ENCODE peak calls at places on chromosomes 1 and 21, in four cellular contexts. L is GM23338, B is H1, N is SK-N-SH. R is an unnamed sample.

GRCh38 chr21:44929242-44929798 is 8.6 kb upstream of the ITGB2 start:
- DNase-seq in N (no peak), B (no peak), L (no peak), R (no peak)

GRCh38 chr1:230005040-230005439 is 62.0 kb upstream of the GALNT2 start:
- DNase-seq in B (no peak), N (no peak), L (no peak), R (no peak)

GRCh38 chr1:205396972-205397616 is 24.8 kb downstream of the LEMD1 start:
- DNase-seq in N (peak; percentile 75), L (peak; percentile 92), B (no peak), R (no peak)

GRCh38 chr1:184223216-184223615 is 163.6 kb upstream of the C1orf21 start:
- DNase-seq in L (peak; percentile 70), B (peak; percentile 31), N (no peak), R (no peak)

GRCh38 chr1:98388431-98388830 is 273.1 kb upstream of the SNX7 start:
- DNase-seq in L (no peak), N (no peak), B (no peak), R (no peak)

GRCh38 chr1:107358611-107359342 is 217.9 kb downstream of the NTNG1 start:
- DNase-seq in L (no peak), N (no peak), B (no peak), R (no peak)

GRCh38 chr1:147496044-147496443 is 45.3 kb upstream of the BCL9 start:
- DNase-seq in B (no peak), N (no peak), L (no peak), R (no peak)

GRCh38 chr1:12038356-12039140 is 19.2 kb downstream of the MIIP start:
- DNase-seq in B (no peak), L (no peak), N (no peak), R (no peak)

GRCh38 chr1:63865561-63865960 is 91.7 kb downstream of the ROR1 start:
- DNase-seq in N (no peak), B (no peak), L (no peak), R (no peak)

GRCh38 chr1:119964673-119965363 is 68.5 kb upstream of the ADAM30 start:
- DNase-seq in B (no peak), L (no peak), N (no peak), R (no peak)

GRCh38 chr1:248243204-248243603 is 12.0 kb downstream of the OR2M4 start:
- DNase-seq in N (peak; percentile 32), B (no peak), L (peak; percentile 61), R (no peak)

GRCh38 chr1:159444507-159444906 is 5.0 kb downstream of the OR10J1 start:
- DNase-seq in B (no peak), L (no peak), N (no peak), R (no peak)

GRCh38 chr1:147168626-147169058 is 3.6 kb downstream of the PRKAB2 start:
- DNase-seq in B (no peak), L (no peak), N (no peak), R (no peak)

GRCh38 chr1:32247983-32248889 is 1.2 kb downstream of the FAM167B start:
- DNase-seq in B (peak; percentile 83), N (peak; percentile 91), L (peak; percentile 95), R (peak; percentile 69)

GRCh38 chr1:228120351-228121091 is 11.4 kb upstream of the MRPL55 start:
- DNase-seq in B (no peak), N (no peak), L (no peak), R (no peak)

GRCh38 chr1:115669886-115670285 is 28.1 kb downstream of the VANGL1 start:
- DNase-seq in B (no peak), N (no peak), L (no peak), R (no peak)

GRCh38 chr1:65176571-65176970 is 28.6 kb downstream of the AK4 start:
- DNase-seq in L (no peak), B (no peak), N (no peak), R (no peak)

GRCh38 chr1:68028566-68028965 is 21.9 kb downstream of the DIRAS3 start:
- DNase-seq in B (no peak), L (no peak), N (no peak), R (no peak)

GRCh38 chr1:245603311-245603865 is 448.6 kb downstream of the KIF26B start:
- DNase-seq in B (no peak), L (no peak), N (no peak), R (no peak)

GRCh38 chr1:245598524-245599310 is 443.9 kb downstream of the KIF26B start:
- DNase-seq in B (no peak), N (no peak), L (no peak), R (no peak)

GRCh38 chr1:245600658-245601057 is 445.9 kb downstream of the KIF26B start:
- DNase-seq in N (no peak), B (no peak), L (no peak), R (no peak)

GRCh38 chr1:245604979-245605378 is 450.2 kb downstream of the KIF26B start:
- DNase-seq in B (no peak), N (no peak), L (no peak), R (no peak)

GRCh38 chr1:245599413-245600174 is 444.8 kb downstream of the KIF26B start:
- DNase-seq in L (no peak), B (no peak), N (no peak), R (no peak)
- TF ChIP-seq POLR2AphosphoS5 in L (no peak), B (no peak), N (no peak), R (no peak)

GRCh38 chr1:16441312-16441641 is 753 bp downstream of the NECAP2 start:
- DNase-seq in B (no peak), N (no peak), L (no peak), R (no peak)
- H3K36me3 ChIP-seq in B (peaks cover 3% of the 10 kb centered on the region), N (peaks cover 29% of the 10 kb centered on the region), L (no peaks in the 10 kb centered on the region), R (peaks cover 3% of the 10 kb centered on the region)

GRCh38 chr1:3453891-3454810 is at the start of gene ARHGEF16:
- DNase-seq in L (peak; percentile 93), B (peak; percentile 49), N (peak; percentile 91), R (peak; percentile 85)
- TF ChIP-seq POLR2AphosphoS5 in L (peak; percentile 64), B (no peak), N (no peak), R (no peak)

GRCh38 chr1:35386954-35387353 is 118.4 kb downstream of the ZMYM4 start:
- DNase-seq in L (no peak), N (no peak), B (no peak), R (no peak)
- H3K36me3 ChIP-seq in L (peaks cover 7% of the 10 kb centered on the region), N (peaks cover 85% of the 10 kb centered on the region), B (peaks cover 13% of the 10 kb centered on the region), R (no peaks in the 10 kb centered on the region)

DNA sequence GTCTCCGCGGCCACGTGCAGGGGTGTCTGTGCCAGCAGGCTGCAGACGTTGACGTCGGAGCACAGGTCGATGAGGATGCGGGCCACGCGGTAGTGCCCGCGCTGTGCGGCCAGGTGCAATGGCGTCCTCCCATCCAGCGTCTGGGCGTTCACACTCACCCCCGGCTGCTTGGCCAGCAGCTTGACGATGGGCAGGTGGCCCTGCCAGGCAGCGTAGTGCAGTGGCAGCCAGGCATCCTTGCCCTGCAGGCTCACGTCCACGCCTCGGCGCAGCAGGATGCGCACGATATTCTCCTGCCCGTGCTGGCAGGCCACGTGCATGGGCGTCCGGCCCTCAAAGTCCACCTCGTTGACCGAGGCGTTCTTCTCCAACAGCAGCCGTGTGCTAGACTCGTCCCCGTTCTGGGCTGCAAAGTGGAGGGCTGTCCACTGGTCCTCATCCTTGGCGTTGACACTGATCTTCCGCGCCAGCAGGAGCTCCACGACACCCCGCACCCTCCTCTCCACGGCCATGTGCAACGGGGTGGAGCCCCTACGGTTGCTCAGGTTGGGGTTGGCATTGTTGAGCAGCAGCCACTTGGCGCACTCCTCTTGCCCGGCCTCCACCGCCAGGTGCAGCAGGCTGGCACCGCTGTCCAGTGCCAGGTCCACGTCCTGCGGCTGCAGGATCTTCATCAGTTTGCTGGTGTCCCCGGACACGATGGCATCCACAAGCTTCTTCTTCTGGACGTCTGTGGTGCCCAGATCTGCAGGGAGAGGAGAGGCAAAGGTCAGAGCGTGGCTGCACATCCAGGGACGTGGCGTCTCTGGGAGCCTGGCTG is 25.4 kb downstream of the RIPK4 start:
- DNase-seq in B (no peak), L (no peak), N (no peak), R (no peak)
- TF ChIP-seq POLR2AphosphoS5 in B (no peak), L (no peak), N (no peak), R (no peak)